ENCODE peak calls at places on chromosome 17, in ten cellular contexts. E, W, R, L, U, S, B, Q, H and X are unnamed samples.

GRCh38 chr17:38905375-38905774 is 20.0 kb upstream of the LASP1NB start:
- DNase-seq in E (peak; percentile 19), W (no peak), R (no peak), L (no peak), U (no peak), S (no peak), B (no peak), Q (no peak), H (no peak), X (no peak)

GRCh38 chr17:80927791-80928216 is 63.8 kb upstream of the CHMP6 start:
- DNase-seq in E (no peak), W (no peak), R (no peak), L (no peak), U (no peak), S (no peak), B (no peak), Q (no peak), H (no peak), X (peak; percentile 45)

GRCh38 chr17:57534863-57535651 is 210.0 kb downstream of the CCDC182 start:
- DNase-seq in E (no peak), W (no peak), R (no peak), L (no peak), U (peak; percentile 20), S (peak; percentile 27), B (no peak), Q (no peak), H (peak; percentile 54), X (no peak)

GRCh38 chr17:57422574-57423164 is 166.3 kb downstream of the MSI2 start:
- DNase-seq in E (peak; percentile 78), W (no peak), R (no peak), L (peak; percentile 18), U (no peak), S (no peak), B (peak; percentile 92), Q (no peak), H (no peak), X (no peak)

GRCh38 chr17:81419333-81419885 is 24.2 kb downstream of the BAHCC1 start:
- DNase-seq in E (peak; percentile 90), W (no peak), R (no peak), L (no peak), U (peak; percentile 82), S (peak; percentile 88), B (peak; percentile 93), Q (no peak), H (peak; percentile 95), X (peak; percentile 73)

GRCh38 chr17:77281024-77281903 is 140.5 kb downstream of the SEC14L1 start:
- DNase-seq in E (peak; percentile 72), W (peak; percentile 62), R (no peak), L (no peak), U (peak; percentile 73), S (peak; percentile 21), B (peak; percentile 68), Q (peak; percentile 53), H (peak; percentile 63), X (peak; percentile 46)

GRCh38 chr17:17728550-17729251 is 47.4 kb downstream of the RAI1 start:
- DNase-seq in E (no peak), W (no peak), R (no peak), L (no peak), U (peak; percentile 45), S (no peak), B (no peak), Q (no peak), H (no peak), X (no peak)

GRCh38 chr17:78151514-78152008 is 5.4 kb downstream of the C17orf99 start:
- DNase-seq in E (no peak), W (no peak), R (no peak), L (no peak), U (peak; percentile 74), S (no peak), B (peak; percentile 79), Q (no peak), H (no peak), X (no peak)

GRCh38 chr17:29576214-29577008 is 7.9 kb downstream of the TP53I13 start:
- DNase-seq in E (peak; percentile 50), W (no peak), R (no peak), L (no peak), U (no peak), S (no peak), B (no peak), Q (no peak), H (no peak), X (no peak)

GRCh38 chr17:57551321-57552079 is 193.6 kb downstream of the CCDC182 start:
- DNase-seq in E (no peak), W (no peak), R (no peak), L (no peak), U (peak; percentile 82), S (peak; percentile 93), B (no peak), Q (peak; percentile 98), H (no peak), X (no peak)

GRCh38 chr17:76528156-76528527 is 9.4 kb downstream of the CYGB start:
- DNase-seq in E (no peak), W (no peak), R (no peak), L (no peak), U (no peak), S (no peak), B (no peak), Q (no peak), H (no peak), X (no peak)

GRCh38 chr17:15981208-15981607 is 18.3 kb downstream of the ZSWIM7 start:
- DNase-seq in E (no peak), W (no peak), R (no peak), L (no peak), U (no peak), S (no peak), B (no peak), Q (no peak), H (no peak), X (no peak)

GRCh38 chr17:69057280-69057679 is 3.4 kb downstream of the ABCA9 start:
- DNase-seq in E (no peak), W (no peak), R (no peak), L (no peak), U (no peak), S (no peak), B (no peak), Q (no peak), H (no peak), X (no peak)